ENCODE peak calls at places on chromosomes 3 and 15, in eight cellular contexts. E is tibial nerve, Z is ovary, V is esophagus squamous epithelium, A is body of pancreas, Y is IMR-90, S is stomach, O is right lobe of liver. J is an unnamed sample.

GRCh38 chr3:63635186-63635585 is 17.3 kb upstream of the SNTN start:
- DNase-seq in S (no peak), A (no peak), E (no peak), V (no peak), Y (no peak), Z (no peak), O (no peak), J (no peak)

GRCh38 chr3:11077466-11077865 is 76.8 kb upstream of the HRH1 start:
- DNase-seq in O (no peak), V (no peak), Z (no peak), S (no peak), A (no peak), Y (peak), E (no peak), J (no peak)

GRCh38 chr15:36766449-36766848 is 187.0 kb downstream of the CDIN1 start:
- DNase-seq in S (no peak), Y (no peak), A (no peak), V (no peak), E (no peak), O (no peak), Z (no peak), J (no peak)

GRCh38 chr3:85081191-85081895 is 122.6 kb downstream of the CADM2 start:
- DNase-seq in Y (peak), A (peak), O (no peak), Z (no peak), S (no peak), E (no peak), V (no peak), J (no peak)

GRCh38 chr3:177960014-177960413 is 576.2 kb upstream of the KCNMB2 start:
- DNase-seq in Z (no peak), V (no peak), S (no peak), E (no peak), O (no peak), A (no peak), Y (peak), J (no peak)

GRCh38 chr15:101489236-101489632 is 273 bp downstream of the PCSK6 start:
- DNase-seq in S (peak), O (no peak), V (no peak), E (no peak), Y (no peak), A (peak), Z (peak), J (peak)

GRCh38 chr3:188037965-188038581 is 115.9 kb upstream of the LPP start:
- DNase-seq in A (no peak), E (no peak), S (no peak), V (no peak), O (no peak), Z (no peak), Y (peak), J (no peak)

GRCh38 chr15:100790786-100791265 is 88.8 kb upstream of the ALDH1A3 start:
- DNase-seq in E (no peak), O (no peak), Y (no peak), A (no peak), Z (no peak), S (no peak), V (no peak), J (no peak)

GRCh38 chr3:56415672-56416071 is 52.6 kb downstream of the ERC2 start:
- DNase-seq in Z (no peak), Y (no peak), O (no peak), V (no peak), E (no peak), S (no peak), A (peak), J (no peak)

GRCh38 chr3:109275702-109276293 is 40.5 kb downstream of the DPPA2 start:
- DNase-seq in E (no peak), V (no peak), O (peak), Y (peak), A (peak), Z (no peak), S (peak), J (peak)

GRCh38 chr3:29721789-29722188 is 440.9 kb downstream of the RBMS3 start:
- DNase-seq in Z (no peak), A (no peak), V (no peak), S (no peak), E (no peak), O (no peak), Y (peak), J (no peak)

GRCh38 chr15:78390823-78391222 is 47.2 kb upstream of the IREB2 start:
- DNase-seq in E (no peak), Y (no peak), O (no peak), Z (no peak), S (peak), V (no peak), A (no peak), J (no peak)

GRCh38 chr3:126414406-126414805 is 19.7 kb downstream of the CFAP100 start:
- DNase-seq in Y (no peak), V (no peak), O (no peak), Z (no peak), S (no peak), A (no peak), E (no peak), J (no peak)

GRCh38 chr3:87798567-87798947 is 260.2 kb downstream of the CGGBP1 start:
- DNase-seq in E (no peak), Y (no peak), O (no peak), Z (no peak), V (no peak), A (no peak), S (no peak), J (no peak)

GRCh38 chr3:183745300-183746098 is 47.9 kb downstream of the YEATS2 start:
- DNase-seq in V (no peak), O (no peak), A (no peak), E (no peak), S (no peak), Z (no peak), Y (peak), J (no peak)

GRCh38 chr3:59480486-59480995 is 430.7 kb upstream of the CFAP20DC start:
- DNase-seq in O (no peak), Z (no peak), Y (peak), S (no peak), E (no peak), A (peak), V (no peak), J (no peak)

GRCh38 chr3:195544634-195545033 is 1.5 kb upstream of the PPP1R2 start:
- DNase-seq in Y (no peak), V (no peak), S (no peak), O (no peak), Z (no peak), A (peak), E (no peak), J (no peak)

GRCh38 chr15:94234300-94234699 is 2.9 kb downstream of the MCTP2 start:
- DNase-seq in O (no peak), Y (no peak), Z (no peak), V (no peak), S (no peak), E (no peak), A (no peak), J (no peak)

GRCh38 chr15:52408823-52409222 is 113.2 kb upstream of the MYO5C start:
- DNase-seq in Y (peak), O (no peak), V (no peak), E (no peak), Z (no peak), S (no peak), A (no peak), J (no peak)

GRCh38 chr3:11995061-11995460 is 9.1 kb upstream of the SYN2 start:
- DNase-seq in E (no peak), S (no peak), Z (no peak), O (no peak), A (no peak), Y (no peak), V (no peak), J (no peak)

GRCh38 chr3:109773006-109773405 is 435.7 kb upstream of the DPPA4 start:
- DNase-seq in E (no peak), V (no peak), S (no peak), O (no peak), Z (no peak), Y (peak), A (no peak), J (no peak)

GRCh38 chr3:129560269-129560787 is 17.4 kb downstream of the H1-8 start:
- DNase-seq in Y (peak), Z (peak), A (no peak), S (no peak), O (no peak), V (no peak), E (no peak), J (no peak)

GRCh38 chr15:40388941-40389823 is 6.7 kb downstream of the KNSTRN start:
- DNase-seq in O (peak), S (no peak), V (no peak), Z (no peak), E (no peak), Y (no peak), A (no peak), J (no peak)

GRCh38 chr3:132343018-132343612 is 25.9 kb downstream of the ACP3 start:
- DNase-seq in E (no peak), A (peak), V (no peak), Z (peak), O (no peak), Y (peak), S (peak), J (peak)

GRCh38 chr3:148975277-148975676 is 16.1 kb upstream of the GYG1 start:
- DNase-seq in O (peak), E (no peak), A (no peak), S (no peak), V (no peak), Y (no peak), Z (no peak), J (no peak)

GRCh38 chr15:48318131-48318530 is 13.1 kb upstream of the DUT start:
- DNase-seq in S (no peak), V (no peak), O (no peak), A (no peak), Z (no peak), E (no peak), Y (no peak), J (no peak)

DNA sequence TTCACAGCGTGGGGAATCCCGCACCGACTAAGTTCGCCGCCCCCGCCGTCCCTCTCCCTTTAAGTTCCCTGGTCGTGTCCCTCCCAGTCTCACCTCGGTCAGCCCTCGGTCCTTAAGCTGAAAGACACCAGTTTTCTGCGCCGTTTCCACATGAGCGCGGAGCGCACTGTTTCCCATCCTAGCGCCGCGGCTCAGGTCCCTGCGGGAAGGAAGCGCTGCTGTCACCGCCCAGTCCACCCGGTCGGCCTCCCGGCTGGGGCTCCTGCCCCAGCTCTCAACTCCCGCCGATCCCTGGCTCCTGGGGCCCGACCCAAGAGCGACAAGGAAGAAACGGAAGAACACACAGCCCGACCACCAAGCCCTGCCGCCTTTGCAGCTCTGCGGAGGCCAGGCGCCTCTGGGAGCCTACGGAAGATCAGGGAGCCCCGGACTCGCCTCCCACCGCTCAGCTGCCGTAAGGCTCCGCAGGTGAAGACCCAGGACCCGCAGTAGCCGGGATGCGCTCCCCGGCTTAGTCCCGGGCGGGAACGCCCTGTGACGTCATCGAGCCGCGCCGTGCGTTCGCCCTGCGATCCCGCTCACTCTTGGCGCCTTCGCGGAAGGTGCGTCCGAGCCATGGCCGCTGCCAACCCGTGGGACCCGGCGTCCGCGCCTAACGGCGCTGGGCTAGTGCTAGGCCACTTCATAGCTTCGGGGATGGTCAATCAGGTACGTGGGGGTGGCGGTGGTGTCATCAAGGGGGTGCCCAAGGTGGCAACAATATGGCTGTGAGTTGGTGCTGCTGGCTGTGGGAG is at the start of the genes HAUS2 and LRRC57:
- DNase-seq in E (peak), S (peak), A (peak), V (peak), Z (peak), O (peak), Y (peak), J (peak)
- TF ChIP-seq POLR2A in E (peak), S (peak), A (peak), V (no peak), Z (peak), O (peak), Y (peak), J (peak)

DNA sequence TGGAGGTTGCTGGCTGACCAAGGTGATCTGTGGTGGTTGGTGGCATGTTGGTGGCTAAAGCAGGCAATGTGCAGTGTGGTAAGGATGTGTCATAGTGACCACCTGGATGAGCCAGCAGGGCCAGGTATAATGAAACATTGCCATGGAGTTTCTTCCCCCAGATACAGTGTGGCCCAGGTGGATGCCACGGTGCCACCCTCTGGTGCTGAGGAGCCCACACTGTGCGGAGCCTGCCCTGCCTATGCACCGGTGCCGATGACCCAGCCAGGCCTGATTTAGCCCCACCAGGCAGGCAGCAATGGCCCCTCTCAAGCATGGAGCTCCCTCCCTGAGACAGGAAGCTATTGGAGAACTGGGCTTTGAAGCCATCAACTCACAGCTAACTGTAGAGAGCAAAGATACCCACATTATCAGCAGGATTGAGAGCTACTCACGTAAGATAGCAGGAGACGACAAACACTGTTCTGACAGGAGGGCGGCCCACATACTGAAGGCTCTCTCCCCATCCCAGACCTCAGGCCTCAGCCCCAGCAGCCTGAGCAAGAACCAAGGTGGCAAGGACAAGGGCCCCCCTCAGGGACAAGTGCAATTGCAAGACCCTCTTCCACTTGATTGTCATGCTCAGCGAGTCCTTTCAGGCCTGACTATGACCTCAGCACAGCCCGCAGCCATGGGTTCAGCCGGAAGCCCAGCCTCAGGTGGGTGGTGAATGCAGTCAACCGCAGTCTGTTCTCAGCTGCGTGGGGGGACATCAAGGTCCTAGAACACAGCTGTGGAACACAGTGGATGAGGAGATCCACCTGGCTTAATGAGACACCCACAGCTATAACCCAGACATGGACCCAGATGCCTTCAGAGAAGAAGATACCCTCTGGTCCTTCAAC is 82.8 kb upstream of the CDV3 start:
- DNase-seq in Z (no peak), E (no peak), A (no peak), V (no peak), O (no peak), Y (no peak), S (no peak), J (no peak)
- TF ChIP-seq POLR2A in Z (no peak), E (no peak), A (no peak), V (no peak), O (no peak), Y (no peak), S (no peak), J (no peak)

GRCh38 chr15:45165536-45165935 is 22.2 kb downstream of the SHF start:
- DNase-seq in E (no peak), Z (no peak), O (no peak), S (no peak), Y (no peak), V (no peak), A (no peak), J (no peak)

GRCh38 chr15:45167631-45168205 is 20.0 kb downstream of the SHF start:
- DNase-seq in A (no peak), E (no peak), Y (no peak), S (no peak), O (no peak), Z (no peak), V (no peak), J (no peak)

GRCh38 chr15:45168751-45169551 is 18.8 kb downstream of the SHF start:
- DNase-seq in A (no peak), S (no peak), O (no peak), Y (no peak), Z (no peak), V (no peak), E (no peak), J (peak)

GRCh38 chr15:45168286-45168685 is 19.5 kb downstream of the SHF start:
- DNase-seq in A (no peak), Y (no peak), S (no peak), E (no peak), O (no peak), Z (peak), V (no peak), J (peak)

GRCh38 chr15:45166792-45167630 is 20.8 kb downstream of the SHF start:
- DNase-seq in Y (peak), Z (peak), E (peak), S (peak), O (peak), V (peak), A (peak), J (peak)
- TF ChIP-seq POLR2A in Y (peak), Z (peak), E (peak), S (no peak), O (peak), V (no peak), A (peak), J (peak)

GRCh38 chr3:138434276-138434874 is at the start of gene ESYT3:
- DNase-seq in V (no peak), E (peak), Z (peak), O (peak), Y (peak), S (peak), A (peak), J (peak)
- TF ChIP-seq POLR2A in V (no peak), E (no peak), Z (no peak), O (peak), Y (no peak), S (no peak), A (peak), J (no peak)

DNA sequence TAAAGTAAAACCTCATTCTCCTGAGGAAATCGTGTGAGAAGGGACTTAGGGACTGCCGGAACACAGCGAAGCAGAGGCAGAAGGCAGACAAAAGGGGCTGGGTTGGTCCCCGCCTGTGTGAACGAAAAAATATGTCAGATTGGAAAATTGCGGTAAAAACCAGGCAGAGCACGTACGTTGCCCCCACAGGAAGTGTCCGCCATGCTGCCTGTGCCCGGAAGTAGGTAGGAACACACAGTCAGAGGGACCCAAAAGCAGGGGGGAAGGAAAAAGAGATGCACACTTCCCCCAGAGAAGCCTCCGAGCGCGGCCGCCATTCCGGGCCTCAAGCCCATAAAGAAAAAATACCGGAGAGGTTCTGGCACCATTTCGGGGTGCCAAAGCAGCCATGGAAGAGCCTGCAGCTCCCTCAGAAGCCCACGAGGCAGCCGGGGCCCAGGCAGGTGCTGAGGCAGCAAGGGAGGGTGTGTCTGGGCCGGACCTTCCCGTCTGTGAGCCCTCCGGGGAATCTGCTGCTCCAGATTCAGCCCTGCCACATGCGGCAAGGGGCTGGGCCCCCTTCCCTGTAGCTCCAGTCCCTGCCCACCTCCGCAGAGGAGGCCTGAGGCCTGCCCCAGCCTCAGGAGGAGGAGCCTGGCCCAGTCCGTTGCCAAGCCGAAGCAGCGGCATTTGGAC is at the start of gene MKRN3:
- DNase-seq in Y (peak), A (no peak), Z (peak), O (no peak), S (no peak), E (no peak), V (no peak), J (peak)
- TF ChIP-seq POLR2A in Y (no peak), A (no peak), Z (no peak), O (no peak), S (no peak), E (no peak), V (no peak), J (peak)

GRCh38 chr15:84840255-84840654 is 23.1 kb downstream of the ALPK3 start:
- DNase-seq in E (no peak), S (peak), Z (peak), Y (no peak), V (no peak), A (peak), O (no peak), J (no peak)

GRCh38 chr15:84836859-84837258 is 19.7 kb downstream of the ALPK3 start:
- DNase-seq in S (no peak), O (no peak), A (no peak), E (no peak), V (no peak), Y (no peak), Z (no peak), J (no peak)

GRCh38 chr15:84839714-84840113 is 22.6 kb downstream of the ALPK3 start:
- DNase-seq in A (no peak), S (no peak), E (no peak), Y (no peak), V (no peak), O (no peak), Z (peak), J (no peak)

GRCh38 chr15:84842781-84843180 is 25.6 kb downstream of the ALPK3 start:
- DNase-seq in Y (no peak), O (no peak), Z (no peak), S (no peak), V (no peak), E (no peak), A (no peak), J (no peak)

DNA sequence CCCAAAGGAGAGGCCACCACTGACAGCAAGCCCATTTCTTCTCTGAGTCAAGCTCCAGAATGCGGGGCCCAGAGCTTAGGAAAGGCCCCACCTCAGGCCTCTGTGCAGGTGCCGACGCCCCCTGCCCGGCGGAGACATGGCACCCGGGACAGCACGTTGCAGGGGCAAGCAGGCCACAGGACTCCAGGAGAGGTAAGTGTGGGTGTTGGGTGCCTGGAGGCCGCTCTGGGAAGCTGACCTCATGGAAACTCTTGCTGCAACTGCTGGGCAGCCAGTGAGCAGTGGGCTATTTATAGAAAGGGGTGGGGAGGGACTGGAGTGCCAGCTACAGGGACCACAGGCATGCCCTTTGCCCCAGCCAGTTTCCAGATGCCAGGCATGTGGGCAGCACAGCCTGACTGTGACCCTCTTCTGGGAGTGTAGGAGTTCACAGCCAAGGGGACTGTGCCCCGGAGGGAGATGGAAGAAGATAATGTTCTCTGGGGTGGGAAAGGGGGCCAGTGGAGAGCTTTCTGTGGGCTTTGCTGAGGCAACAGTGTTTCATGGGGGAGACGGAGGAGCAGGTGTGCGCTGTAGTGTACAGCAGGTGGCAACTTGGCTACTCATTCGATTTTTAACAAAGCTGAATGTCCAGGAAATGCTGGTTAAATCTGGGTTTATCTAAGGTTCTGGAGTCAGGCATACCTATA is 23.7 kb downstream of the ALPK3 start:
- DNase-seq in A (peak), O (peak), V (no peak), Y (peak), S (peak), Z (peak), E (no peak), J (no peak)
- TF ChIP-seq POLR2A in A (peak), O (peak), V (no peak), Y (no peak), S (no peak), Z (no peak), E (no peak), J (no peak)

J was measured in erythroblast.